ENCODE peak calls at places on chromosomes 1 and 21, in four cellular contexts. Q is body of pancreas, X is retinal pigment epithelial cell, E is MM.1S. B is an unnamed sample.

GRCh38 chr1:80447533-80447932 is 1353.2 kb upstream of the ADGRL2 start:
- DNase-seq in Q (no peak), X (no peak), E (no peak), B (no peak)

GRCh38 chr1:50251592-50252165 is 143.0 kb downstream of the ELAVL4 start:
- DNase-seq in Q (no peak), X (no peak), E (no peak), B (peak)

GRCh38 chr1:209207126-209207700 is 376.3 kb upstream of the CAMK1G start:
- DNase-seq in Q (no peak), X (no peak), E (no peak), B (no peak)

GRCh38 chr1:15696956-15697521 is 12.9 kb downstream of the PLEKHM2 start:
- DNase-seq in Q (no peak), X (no peak), E (peak), B (peak)

GRCh38 chr1:86756062-86756406 is 51.7 kb downstream of the SH3GLB1 start:
- DNase-seq in Q (no peak), X (no peak), E (no peak), B (no peak)

GRCh38 chr21:41032536-41032935 is 135.4 kb upstream of the BACE2 start:
- DNase-seq in Q (no peak), X (no peak), E (no peak), B (no peak)

GRCh38 chr1:43373034-43373940 is 5.5 kb upstream of the ELOVL1 start:
- DNase-seq in Q (no peak), X (no peak), E (no peak), B (no peak)

GRCh38 chr21:32359719-32360260 is 33.0 kb downstream of the URB1 start:
- DNase-seq in Q (no peak), X (no peak), E (peak), B (no peak)

GRCh38 chr1:167553136-167554027 is at the start of gene CREG1:
- DNase-seq in Q (peak), X (peak), E (peak), B (peak)

GRCh38 chr1:241652012-241652411 is at the start of gene WDR64:
- DNase-seq in Q (no peak), X (no peak), E (no peak), B (no peak)

GRCh38 chr1:242225770-242226573 is 227.1 kb upstream of the MAP1LC3C start:
- DNase-seq in Q (no peak), X (no peak), E (no peak), B (no peak)

GRCh38 chr1:212167098-212167497 is 118.1 kb upstream of the PPP2R5A start:
- DNase-seq in Q (no peak), X (peak), E (no peak), B (no peak)

GRCh38 chr1:1771096-1771495 is 7.2 kb downstream of the NADK start:
- DNase-seq in Q (no peak), X (no peak), E (no peak), B (no peak)

GRCh38 chr1:92599184-92599583 is 112.5 kb upstream of the GFI1 start:
- DNase-seq in Q (no peak), X (no peak), E (peak), B (peak)

GRCh38 chr1:71295340-71295739 is 214.5 kb upstream of the ZRANB2 start:
- DNase-seq in Q (no peak), X (no peak), E (no peak), B (no peak)

GRCh38 chr1:168004531-168004930 is 67.7 kb upstream of the MPC2 start:
- DNase-seq in Q (no peak), X (no peak), E (no peak), B (no peak)

GRCh38 chr1:150429805-150430204 is 57.4 kb upstream of the TARS2 start:
- DNase-seq in Q (no peak), X (no peak), E (peak), B (peak)

GRCh38 chr1:229027158-229027557 is 243.8 kb upstream of the RAB4A start:
- DNase-seq in Q (no peak), X (no peak), E (no peak), B (no peak)

GRCh38 chr1:214514819-214515383 is 36.5 kb downstream of the PTPN14 start:
- DNase-seq in Q (no peak), X (no peak), E (no peak), B (no peak)

GRCh38 chr1:7478142-7478796 is 292.8 kb upstream of the VAMP3 start:
- DNase-seq in Q (no peak), X (no peak), E (no peak), B (no peak)

GRCh38 chr1:154609398-154610380 is 1.7 kb upstream of the ADAR start:
- DNase-seq in Q (no peak), X (no peak), E (peak), B (peak)

GRCh38 chr1:203597386-203598040 is 29.1 kb upstream of the ATP2B4 start:
- DNase-seq in Q (no peak), X (no peak), E (no peak), B (no peak)

GRCh38 chr1:172613294-172613693 is 45.6 kb upstream of the FASLG start:
- DNase-seq in Q (no peak), X (no peak), E (no peak), B (no peak)

GRCh38 chr21:33265664-33266049 is 510 bp upstream of the IL10RB start:
- DNase-seq in Q (no peak), X (no peak), E (peak), B (peak)

GRCh38 chr21:33644383-33645074 is 2.2 kb downstream of the ITSN1 start:
- DNase-seq in Q (no peak), X (no peak), E (no peak), B (no peak)

GRCh38 chr1:160830321-160831153 is 32.1 kb downstream of the CD244 start:
- DNase-seq in Q (peak), X (peak), E (peak), B (peak)

GRCh38 chr1:244497805-244498204 is 36.7 kb downstream of the CATSPERE start:
- DNase-seq in Q (no peak), X (no peak), E (no peak), B (no peak)

GRCh38 chr1:87826639-87827345 is 498.1 kb downstream of the LMO4 start:
- DNase-seq in Q (no peak), X (no peak), E (peak), B (peak)

GRCh38 chr1:68497358-68497698 is 446 bp upstream of the DEPDC1 start:
- DNase-seq in Q (no peak), X (no peak), E (no peak), B (no peak)

GRCh38 chr21:35406600-35406999 is 357.5 kb upstream of the RUNX1 start:
- DNase-seq in Q (no peak), X (no peak), E (no peak), B (no peak)

GRCh38 chr1:218304281-218305039 is 19.4 kb downstream of the RRP15 start:
- DNase-seq in Q (no peak), X (no peak), E (no peak), B (no peak)

GRCh38 chr1:12437629-12438028 is 180.4 kb downstream of the DHRS3 start:
- DNase-seq in Q (no peak), X (no peak), E (no peak), B (no peak)

GRCh38 chr1:12436345-12436658 is 181.7 kb downstream of the DHRS3 start:
- DNase-seq in Q (no peak), X (no peak), E (no peak), B (no peak)

GRCh38 chr1:12438349-12438924 is 179.6 kb downstream of the DHRS3 start:
- DNase-seq in Q (no peak), X (no peak), E (no peak), B (peak)

GRCh38 chr1:12435639-12436344 is 182.2 kb downstream of the DHRS3 start:
- DNase-seq in Q (no peak), X (peak), E (peak), B (peak)

GRCh38 chr1:12436817-12437599 is 181.0 kb downstream of the DHRS3 start:
- DNase-seq in Q (no peak), X (no peak), E (no peak), B (no peak)
- TF ChIP-seq CTCF in Q (no peak), X (no peak), E (no peak), B (no peak)

DNA sequence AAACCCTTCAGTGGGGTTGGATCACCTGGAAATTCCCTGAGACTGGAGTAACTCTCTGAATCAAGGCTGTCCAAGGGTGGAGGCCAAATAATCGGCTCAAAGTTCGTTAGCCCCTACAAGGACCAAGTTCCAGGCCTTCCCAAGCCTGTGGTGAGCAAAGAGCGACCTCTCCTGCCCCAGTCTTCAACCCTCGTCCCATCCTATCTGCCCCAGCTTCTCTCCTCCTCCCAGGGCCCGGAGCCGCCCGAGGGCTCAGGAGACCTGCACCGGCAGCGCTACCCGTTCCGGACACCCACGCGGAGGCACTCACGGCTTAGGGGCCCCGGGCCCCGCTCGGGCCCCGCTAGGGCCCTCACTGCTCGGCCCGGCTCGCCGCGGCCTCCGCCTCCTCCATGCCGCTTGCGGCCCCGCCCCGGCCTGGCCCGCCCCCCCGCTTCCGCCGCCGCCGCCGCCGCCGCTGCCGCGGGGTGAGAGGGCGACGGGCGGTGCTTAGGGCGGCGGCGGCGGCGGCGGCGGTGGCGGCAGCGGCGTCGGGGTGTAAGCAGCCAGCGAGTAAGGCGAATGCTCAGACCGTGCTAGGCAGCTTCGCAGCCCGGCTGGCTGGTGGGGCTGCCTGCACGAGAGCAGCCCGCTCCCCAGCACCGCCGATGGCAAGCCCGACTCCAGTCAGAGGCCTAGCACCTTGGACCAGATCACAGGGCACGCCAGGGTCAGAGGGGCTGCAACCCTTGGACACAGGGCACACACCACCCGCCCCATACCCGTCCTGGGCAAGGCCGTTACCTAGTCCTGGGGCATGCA is at the start of gene POMGNT1:
- DNase-seq in Q (peak), X (no peak), E (peak), B (peak)
- TF ChIP-seq CTCF in Q (no peak), X (peak), E (peak), B (peak)

GRCh38 chr1:13517193-13517812 is 3.5 kb upstream of the LRRC38 start:
- DNase-seq in Q (no peak), X (no peak), E (no peak), B (no peak)
- TF ChIP-seq CTCF in Q (no peak), X (peak), E (peak), B (peak)

DNA sequence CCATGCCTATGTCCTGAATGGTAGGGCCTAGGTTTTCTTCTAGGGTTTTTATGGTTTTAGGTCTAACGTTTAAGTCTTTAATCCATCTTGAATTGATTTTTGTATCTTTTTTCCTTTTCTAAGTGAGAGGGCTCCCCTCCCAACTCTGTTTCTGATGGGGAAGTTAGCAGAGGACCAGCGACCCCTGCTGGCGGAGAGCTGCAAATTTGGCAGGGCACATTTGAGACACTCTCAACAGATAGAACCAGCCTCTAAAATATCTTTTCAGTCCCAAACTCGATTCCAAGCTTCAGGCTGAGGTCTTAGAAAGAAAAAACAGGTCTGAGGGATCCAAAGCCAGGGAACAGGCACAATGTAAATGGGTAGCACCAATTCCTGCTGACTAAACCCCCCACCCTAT is 32.5 kb downstream of the LRRC3 start:
- DNase-seq in Q (no peak), X (no peak), E (no peak), B (no peak)
- TF ChIP-seq CTCF in Q (no peak), X (peak), E (peak), B (peak)

DNA sequence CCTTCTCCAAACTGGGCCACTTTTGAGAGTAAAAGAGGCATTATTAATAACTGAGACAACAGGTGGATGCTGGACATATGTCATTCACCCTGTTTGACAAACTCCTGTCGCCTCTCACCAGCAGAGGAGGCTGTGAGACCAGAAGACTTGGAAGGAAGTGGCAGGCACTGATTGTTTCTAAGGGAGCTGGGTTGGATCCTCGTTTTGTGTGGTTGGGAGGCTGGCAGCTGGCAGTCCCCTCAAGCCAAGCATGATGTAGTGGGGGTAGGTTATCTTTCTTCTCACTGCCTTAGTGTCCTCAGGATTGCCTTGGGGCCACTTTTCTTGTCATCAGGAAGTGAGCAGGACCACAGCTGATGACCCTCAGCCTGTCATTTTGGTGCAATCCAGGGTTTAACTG is 86.5 kb upstream of the KCNJ15 start:
- DNase-seq in Q (no peak), X (no peak), E (peak), B (peak)
- TF ChIP-seq CTCF in Q (no peak), X (peak), E (peak), B (peak)

GRCh38 chr1:19866029-19866428 is 16.2 kb upstream of the OTUD3 start:
- DNase-seq in Q (no peak), X (no peak), E (no peak), B (no peak)

GRCh38 chr1:19861842-19862530 is 20.2 kb upstream of the OTUD3 start:
- DNase-seq in Q (no peak), X (no peak), E (no peak), B (no peak)

GRCh38 chr1:19862944-19863343 is 19.3 kb upstream of the OTUD3 start:
- DNase-seq in Q (no peak), X (no peak), E (no peak), B (no peak)

GRCh38 chr1:19864304-19865160 is 17.7 kb upstream of the OTUD3 start:
- DNase-seq in Q (no peak), X (no peak), E (no peak), B (no peak)

DNA sequence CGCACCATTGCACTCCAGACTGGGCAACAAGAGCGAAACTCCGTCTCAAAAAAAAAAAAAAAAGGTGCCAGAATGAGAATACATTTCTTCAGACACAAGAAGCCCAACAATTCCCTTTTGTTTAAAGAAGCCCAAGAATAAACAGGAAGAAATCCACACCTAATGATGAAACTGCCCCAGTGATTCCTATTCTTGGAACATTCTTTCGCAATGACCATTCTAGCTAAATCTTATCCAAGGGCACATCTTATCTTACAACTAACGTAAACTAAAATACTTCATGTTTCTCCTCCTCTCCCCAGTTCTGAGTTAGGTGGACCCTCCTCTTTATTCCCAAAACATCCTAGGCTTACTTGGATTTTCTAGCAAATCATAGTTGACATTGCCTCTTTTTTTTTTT is 18.4 kb upstream of the OTUD3 start:
- DNase-seq in Q (no peak), X (no peak), E (no peak), B (no peak)
- TF ChIP-seq CTCF in Q (no peak), X (no peak), E (no peak), B (no peak)

GRCh38 chr21:46357684-46358425 is 33.9 kb downstream of the PCNT start:
- DNase-seq in Q (no peak), X (no peak), E (no peak), B (no peak)

GRCh38 chr21:46357335-46357604 is 33.3 kb downstream of the PCNT start:
- DNase-seq in Q (no peak), X (no peak), E (peak), B (no peak)

GRCh38 chr21:46355161-46356004 is 31.4 kb downstream of the PCNT start:
- DNase-seq in Q (no peak), X (no peak), E (peak), B (no peak)

GRCh38 chr21:46356005-46356338 is 32.0 kb downstream of the PCNT start:
- DNase-seq in Q (no peak), X (no peak), E (no peak), B (no peak)

DNA sequence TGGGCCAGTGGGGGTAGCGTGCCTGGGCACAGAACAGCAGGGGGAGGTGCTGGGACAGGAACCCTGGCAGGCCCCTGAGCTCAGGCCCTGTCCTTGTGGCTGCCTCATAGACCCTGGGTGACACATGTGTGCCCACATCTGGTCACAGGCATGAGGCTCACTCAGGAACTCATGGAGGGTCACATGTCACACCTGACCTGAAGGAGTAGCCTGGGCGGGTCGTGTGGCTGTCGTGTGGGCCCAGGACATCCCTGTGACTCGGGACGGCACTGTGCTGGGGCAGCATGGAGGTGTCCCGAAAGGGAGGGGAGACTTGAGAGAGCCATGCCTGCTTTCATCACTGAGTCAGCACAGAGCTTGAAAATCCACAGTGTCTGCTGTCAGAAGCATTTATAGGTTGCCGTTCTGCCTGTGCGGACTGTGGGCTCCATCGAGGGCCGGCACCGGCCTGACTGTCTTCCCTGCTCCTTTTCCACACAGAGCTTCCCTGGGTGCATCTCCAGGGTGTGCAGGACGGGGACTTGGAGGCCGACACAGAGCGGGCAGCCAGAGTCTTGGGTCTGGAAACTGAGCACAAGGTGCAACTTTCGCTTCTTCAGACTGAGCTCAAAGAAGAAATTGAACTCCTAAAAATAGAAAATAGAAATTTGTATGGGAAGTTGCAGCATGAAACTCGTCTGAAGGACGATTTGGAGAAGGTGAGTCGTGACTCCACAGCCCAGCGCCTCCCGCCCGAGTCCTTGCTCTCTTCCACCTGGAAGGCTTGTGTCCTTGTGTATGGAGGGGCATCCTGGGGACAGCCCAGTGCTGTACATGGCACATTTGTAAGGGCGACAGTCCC is 32.8 kb downstream of the PCNT start:
- DNase-seq in Q (no peak), X (no peak), E (peak), B (peak)
- TF ChIP-seq CTCF in Q (no peak), X (no peak), E (peak), B (no peak)

DNA sequence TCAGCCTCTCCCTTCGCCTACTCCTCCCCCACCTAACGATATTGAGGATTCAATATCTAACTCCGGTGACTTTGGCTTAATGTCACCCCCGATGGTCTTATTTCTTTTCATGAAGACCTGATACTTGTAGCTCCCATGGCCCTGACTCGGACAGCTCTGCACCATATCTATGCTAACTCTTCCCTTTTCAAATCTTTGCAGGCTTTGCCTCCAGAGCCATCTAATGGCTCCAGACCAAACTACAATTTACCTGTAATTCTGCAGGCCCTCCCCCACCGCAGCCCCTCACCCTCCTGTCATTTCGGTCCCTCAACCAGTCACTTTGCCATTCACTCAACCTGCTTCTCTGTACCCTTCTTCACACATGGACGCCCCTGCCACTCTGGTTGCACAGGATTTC is 7.9 kb upstream of the GSTM5 start:
- DNase-seq in Q (no peak), X (no peak), E (no peak), B (no peak)
- TF ChIP-seq CTCF in Q (no peak), X (no peak), E (no peak), B (no peak)

DNA sequence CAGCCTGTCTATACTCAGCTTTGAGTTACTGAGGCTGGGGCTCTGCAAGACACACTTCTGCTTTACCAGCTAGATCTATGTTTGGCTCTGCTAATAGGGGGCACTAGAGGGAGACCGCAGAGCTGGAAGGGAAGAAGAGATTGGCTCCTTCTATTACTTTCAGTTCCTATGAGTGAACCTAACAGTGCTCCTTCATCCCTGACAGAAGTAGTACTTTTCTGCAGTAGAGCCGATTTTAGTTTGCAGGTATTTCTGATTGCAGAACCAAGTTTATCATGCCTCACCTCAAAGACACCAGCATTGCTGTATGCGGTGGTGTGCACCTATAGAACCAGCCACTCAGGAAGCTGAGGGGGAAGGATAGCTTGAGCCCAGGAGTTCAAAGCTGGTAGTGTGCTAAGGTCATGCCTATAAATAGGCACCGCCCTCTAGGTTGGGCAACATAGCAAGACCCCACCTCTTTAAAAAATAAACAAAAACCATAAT is 5.7 kb upstream of the ZDHHC18 start:
- DNase-seq in Q (no peak), X (no peak), E (peak), B (peak)
- TF ChIP-seq CTCF in Q (no peak), X (peak), E (peak), B (peak)

GRCh38 chr1:205588691-205589445 is 42.9 kb downstream of the ELK4 start:
- DNase-seq in Q (peak), X (no peak), E (no peak), B (peak)
- TF ChIP-seq CTCF in Q (no peak), X (peak), E (peak), B (peak)

B was measured in GM10248.